ENCODE peak calls at places on chromosomes 16 and 17, in nine cellular contexts. F is adrenal gland, G is body of pancreas, I is IMR-90, E is uterus, T is Peyer's patch, Y is lower leg skin, H is upper lobe of left lung, Q is GM12892. M is an unnamed sample.

GRCh38 chr17:77440571-77440981 is 299.8 kb downstream of the SEC14L1 start:
- DNase-seq in E (no peak), Y (no peak), I (no peak), G (no peak), H (peak; percentile 73), T (peak; percentile 76), F (peak; percentile 76), Q (no peak), M (no peak)

GRCh38 chr17:72702998-72703397 is 389.5 kb downstream of the SLC39A11 start:
- DNase-seq in Y (no peak), E (no peak), Q (no peak), T (no peak), G (no peak), I (peak; percentile 83), F (no peak), H (no peak), M (no peak)

GRCh38 chr17:8885968-8886674 is 18.6 kb upstream of the PIK3R6 start:
- DNase-seq in Y (no peak), T (no peak), Q (no peak), H (peak; percentile 75), I (no peak), E (no peak), F (no peak), G (no peak), M (no peak)

GRCh38 chr16:29899516-29900101 is at the start of gene SEZ6L2:
- DNase-seq in I (peak; percentile 86), Y (no peak), F (peak; percentile 84), G (peak; percentile 90), Q (no peak), E (no peak), H (no peak), T (no peak), M (peak; percentile 92)

GRCh38 chr17:67942810-67943209 is 53.5 kb downstream of the C17orf58 start:
- DNase-seq in H (no peak), Y (no peak), G (no peak), E (no peak), T (no peak), Q (no peak), F (no peak), I (peak; percentile 8), M (no peak)

GRCh38 chr16:74611721-74612120 is 4.8 kb upstream of the GLG1 start:
- DNase-seq in F (no peak), T (no peak), H (no peak), E (no peak), Y (no peak), I (peak; percentile 95), G (no peak), Q (no peak), M (no peak)

GRCh38 chr17:47316316-47316715 is 7.4 kb upstream of the EFCAB13 start:
- DNase-seq in G (no peak), E (no peak), F (no peak), H (no peak), Q (no peak), Y (no peak), I (peak; percentile 67), T (no peak), M (no peak)

GRCh38 chr17:57151798-57152197 is 66.8 kb downstream of the AKAP1 start:
- DNase-seq in F (no peak), Q (no peak), T (no peak), E (no peak), H (peak; percentile 9), I (no peak), G (no peak), Y (no peak), M (no peak)

GRCh38 chr16:80614908-80615696 is 74.3 kb downstream of the DYNLRB2 start:
- DNase-seq in Y (no peak), H (no peak), T (no peak), G (no peak), I (peak; percentile 86), F (no peak), E (no peak), Q (no peak), M (peak; percentile 85)

GRCh38 chr16:8372141-8372540 is 218.2 kb downstream of the TMEM114 start:
- DNase-seq in F (no peak), Q (no peak), Y (no peak), E (no peak), I (no peak), H (no peak), G (no peak), T (no peak), M (no peak)

GRCh38 chr17:69638516-69638915 is 224.0 kb downstream of the MAP2K6 start:
- DNase-seq in E (no peak), Q (no peak), Y (no peak), I (peak; percentile 12), T (no peak), F (no peak), G (no peak), H (no peak), M (no peak)

GRCh38 chr17:77454560-77455095 is 313.9 kb downstream of the SEC14L1 start:
- DNase-seq in H (peak; percentile 63), Q (no peak), F (no peak), T (no peak), I (no peak), Y (no peak), G (no peak), E (no peak), M (no peak)

GRCh38 chr17:63116967-63117366 is 150.9 kb downstream of the TANC2 start:
- DNase-seq in E (no peak), H (no peak), T (no peak), G (peak; percentile 40), I (peak; percentile 77), Q (no peak), Y (no peak), F (no peak), M (no peak)

GRCh38 chr17:81518785-81519283 is 6.2 kb upstream of the ACTG1 start:
- DNase-seq in F (no peak), Q (no peak), Y (no peak), G (peak; percentile 69), T (peak; percentile 61), E (peak; percentile 55), I (no peak), H (peak; percentile 93), M (no peak)

GRCh38 chr16:81496742-81497141 is 52.1 kb downstream of the CMIP start:
- DNase-seq in I (no peak), F (no peak), T (no peak), Y (no peak), E (no peak), H (no peak), Q (no peak), G (no peak), M (no peak)

GRCh38 chr16:12819126-12820117 is 15.7 kb upstream of the CPPED1 start:
- DNase-seq in E (peak; percentile 48), F (peak; percentile 62), T (peak; percentile 60), Q (peak; percentile 43), I (peak; percentile 36), G (peak; percentile 58), Y (no peak), H (no peak), M (peak; percentile 43)

GRCh38 chr16:88379694-88380040 is 3.1 kb upstream of the ZNF469 start:
- DNase-seq in I (no peak), H (peak; percentile 33), G (no peak), Y (no peak), T (no peak), Q (no peak), F (no peak), E (no peak), M (no peak)

GRCh38 chr17:65553009-65553645 is 8.3 kb downstream of the AXIN2 start:
- DNase-seq in F (no peak), T (no peak), Q (no peak), I (peak; percentile 74), H (no peak), E (no peak), Y (no peak), G (no peak), M (no peak)

GRCh38 chr17:322006-322780 is 30.4 kb downstream of the RPH3AL start:
- DNase-seq in G (no peak), T (no peak), Q (no peak), H (no peak), I (no peak), F (no peak), Y (no peak), E (no peak), M (no peak)

GRCh38 chr17:31677681-31678080 is 181.4 kb downstream of the COPRS start:
- DNase-seq in F (no peak), Q (no peak), T (no peak), E (no peak), G (no peak), I (no peak), Y (no peak), H (no peak), M (no peak)

GRCh38 chr17:78826426-78826825 is 14.2 kb downstream of the USP36 start:
- DNase-seq in T (no peak), Q (no peak), G (no peak), I (peak; percentile 53), F (no peak), E (no peak), H (no peak), Y (no peak), M (no peak)

GRCh38 chr16:74682556-74682955 is 15.9 kb upstream of the RFWD3 start:
- DNase-seq in T (no peak), G (no peak), I (no peak), E (no peak), Q (no peak), Y (no peak), H (no peak), F (no peak), M (no peak)

GRCh38 chr17:43360376-43360738 is 38.4 kb upstream of the ARL4D start:
- DNase-seq in G (peak; percentile 58), H (no peak), E (peak; percentile 42), I (peak; percentile 97), Y (peak; percentile 65), F (peak; percentile 64), T (peak; percentile 41), Q (no peak), M (peak; percentile 37)
- TF ChIP-seq POLR2A in G (no peak), H (no peak), E (no peak), I (no peak), Y (no peak), F (peak; percentile 90), T (no peak), Q (no peak), M (no peak)

GRCh38 chr16:67163164-67163902 is 1.2 kb upstream of the HSF4 start:
- DNase-seq in Y (no peak), T (no peak), H (peak; percentile 92), F (no peak), Q (no peak), E (no peak), G (peak; percentile 45), I (peak; percentile 35), M (no peak)
- TF ChIP-seq POLR2A in Y (no peak), T (no peak), H (no peak), F (peak; percentile 25), Q (no peak), E (no peak), G (peak; percentile 4), I (no peak), M (no peak)

DNA sequence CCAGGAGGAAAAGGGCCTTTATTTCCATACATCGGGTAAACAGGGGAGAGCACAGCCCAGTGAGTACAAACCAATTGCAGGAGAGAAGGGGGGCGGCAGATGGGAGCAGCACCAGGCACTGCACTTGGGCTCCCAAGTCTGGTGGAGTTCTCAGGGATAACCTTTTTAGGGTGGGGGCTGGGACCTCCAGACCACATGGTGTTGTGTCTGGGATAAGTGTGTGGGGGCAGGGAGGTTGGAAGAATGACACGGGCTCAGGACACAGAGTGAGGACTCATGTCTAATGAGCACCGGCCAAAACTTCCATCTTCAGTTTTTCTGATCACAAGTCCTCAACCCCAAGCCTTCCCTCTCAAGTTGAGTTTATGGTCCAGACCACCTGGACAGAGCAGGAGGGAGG is 30.6 kb downstream of the PIPOX start:
- DNase-seq in Y (no peak), H (no peak), G (no peak), E (no peak), Q (no peak), I (no peak), T (no peak), F (no peak), M (no peak)
- TF ChIP-seq POLR2A in Y (no peak), H (no peak), G (no peak), E (no peak), Q (no peak), I (no peak), T (no peak), F (no peak), M (no peak)

GRCh38 chr17:3659541-3660111 is 8.8 kb downstream of the TAX1BP3 start:
- DNase-seq in Y (peak; percentile 81), F (peak; percentile 93), G (peak; percentile 31), E (peak; percentile 88), I (peak; percentile 83), H (peak; percentile 81), Q (no peak), T (no peak), M (peak; percentile 93)
- TF ChIP-seq POLR2A in Y (no peak), F (no peak), G (no peak), E (no peak), I (no peak), H (no peak), Q (no peak), T (no peak), M (no peak)